ENCODE peak calls at places on chromosomes 12 and 14, in five cellular contexts. One of them, this sample, is unnamed. For H3K4me1, the result is how much of the 10 kb centered on the place peaks cover.

GRCh38 chr12:89470741-89471504 is 53.7 kb downstream of the GALNT4 start:
- DNase-seq in lung: no peak
- DNase-seq in stomach: no peak
- DNase-seq in esophagus muscularis mucosa: no peak
- DNase-seq in mammary epithelial cell: peak
- DNase-seq in this sample: no peak

GRCh38 chr12:95505039-95505438 is 31.1 kb downstream of the METAP2 start:
- DNase-seq in esophagus muscularis mucosa: no peak
- DNase-seq in stomach: no peak
- DNase-seq in mammary epithelial cell: no peak
- DNase-seq in lung: no peak
- DNase-seq in this sample: no peak

GRCh38 chr12:47870175-47870781 is 34.5 kb downstream of the VDR start:
- DNase-seq in stomach: peak
- DNase-seq in esophagus muscularis mucosa: no peak
- DNase-seq in lung: no peak
- DNase-seq in mammary epithelial cell: no peak
- DNase-seq in this sample: peak

GRCh38 chr12:11872055-11872454 is 198.7 kb upstream of the BCL2L14 start:
- DNase-seq in esophagus muscularis mucosa: no peak
- DNase-seq in mammary epithelial cell: no peak
- DNase-seq in lung: no peak
- DNase-seq in stomach: no peak
- DNase-seq in this sample: no peak

GRCh38 chr12:67364228-67364627 is 95.1 kb downstream of the CAND1 start:
- DNase-seq in lung: no peak
- DNase-seq in stomach: no peak
- DNase-seq in esophagus muscularis mucosa: no peak
- DNase-seq in mammary epithelial cell: no peak
- DNase-seq in this sample: no peak

GRCh38 chr12:110176745-110177144 is 52.6 kb downstream of the IFT81 start:
- DNase-seq in esophagus muscularis mucosa: no peak
- DNase-seq in mammary epithelial cell: no peak
- DNase-seq in stomach: no peak
- DNase-seq in lung: no peak
- DNase-seq in this sample: no peak

GRCh38 chr14:28780843-28781503 is 14.4 kb downstream of the FOXG1 start:
- DNase-seq in mammary epithelial cell: no peak
- DNase-seq in lung: no peak
- DNase-seq in stomach: no peak
- DNase-seq in esophagus muscularis mucosa: no peak
- DNase-seq in this sample: no peak

GRCh38 chr12:1805441-1806081 is 14.8 kb upstream of the LRTM2 start:
- DNase-seq in esophagus muscularis mucosa: no peak
- DNase-seq in stomach: no peak
- DNase-seq in lung: no peak
- DNase-seq in mammary epithelial cell: no peak
- DNase-seq in this sample: no peak

GRCh38 chr12:101116911-101117310 is 93.1 kb downstream of the SLC5A8 start:
- DNase-seq in esophagus muscularis mucosa: no peak
- DNase-seq in lung: no peak
- DNase-seq in mammary epithelial cell: no peak
- DNase-seq in stomach: no peak
- DNase-seq in this sample: no peak

GRCh38 chr12:111469406-111469805 is 63.7 kb downstream of the SH2B3 start:
- DNase-seq in stomach: no peak
- DNase-seq in lung: no peak
- DNase-seq in esophagus muscularis mucosa: no peak
- DNase-seq in mammary epithelial cell: no peak
- DNase-seq in this sample: no peak

GRCh38 chr12:83389237-83389996 is 702.7 kb downstream of the TMTC2 start:
- DNase-seq in stomach: no peak
- DNase-seq in esophagus muscularis mucosa: no peak
- DNase-seq in lung: no peak
- DNase-seq in mammary epithelial cell: no peak
- DNase-seq in this sample: peak

GRCh38 chr14:102829106-102829505 is 51.9 kb downstream of the TRAF3 start:
- DNase-seq in lung: no peak
- DNase-seq in stomach: no peak
- DNase-seq in esophagus muscularis mucosa: no peak
- DNase-seq in mammary epithelial cell: no peak
- DNase-seq in this sample: no peak

GRCh38 chr14:77979666-77980351 is 179.9 kb downstream of the ADCK1 start:
- DNase-seq in mammary epithelial cell: no peak
- DNase-seq in stomach: no peak
- DNase-seq in lung: no peak
- DNase-seq in esophagus muscularis mucosa: no peak
- DNase-seq in this sample: no peak

GRCh38 chr14:35687335-35687939 is 121.7 kb downstream of the RALGAPA1 start:
- DNase-seq in mammary epithelial cell: peak
- DNase-seq in stomach: no peak
- DNase-seq in lung: no peak
- DNase-seq in esophagus muscularis mucosa: no peak
- DNase-seq in this sample: peak

GRCh38 chr14:59870277-59871165 is at the start of gene RTN1:
- DNase-seq in mammary epithelial cell: peak
- DNase-seq in stomach: peak
- DNase-seq in lung: peak
- DNase-seq in esophagus muscularis mucosa: no peak
- DNase-seq in this sample: peak

GRCh38 chr12:78439666-78440065 is 424.9 kb upstream of the SYT1 start:
- DNase-seq in lung: no peak
- DNase-seq in mammary epithelial cell: no peak
- DNase-seq in esophagus muscularis mucosa: no peak
- DNase-seq in stomach: no peak
- DNase-seq in this sample: no peak

GRCh38 chr12:39122562-39123204 is 217.3 kb upstream of the CPNE8 start:
- DNase-seq in mammary epithelial cell: peak
- DNase-seq in lung: no peak
- DNase-seq in stomach: no peak
- DNase-seq in esophagus muscularis mucosa: no peak
- DNase-seq in this sample: no peak

GRCh38 chr14:52917732-52918131 is 33.1 kb downstream of the FERMT2 start:
- DNase-seq in esophagus muscularis mucosa: no peak
- DNase-seq in mammary epithelial cell: no peak
- DNase-seq in stomach: no peak
- DNase-seq in lung: no peak
- DNase-seq in this sample: no peak

GRCh38 chr12:21666722-21667121 is 9.1 kb upstream of the LDHB start:
- DNase-seq in stomach: no peak
- DNase-seq in mammary epithelial cell: no peak
- DNase-seq in lung: no peak
- DNase-seq in esophagus muscularis mucosa: no peak
- DNase-seq in this sample: no peak

GRCh38 chr12:23099604-23100003 is 474.6 kb downstream of the ETNK1 start:
- DNase-seq in lung: no peak
- DNase-seq in stomach: no peak
- DNase-seq in mammary epithelial cell: no peak
- DNase-seq in esophagus muscularis mucosa: no peak
- DNase-seq in this sample: no peak

GRCh38 chr12:23096321-23096720 is 471.4 kb downstream of the ETNK1 start:
- DNase-seq in esophagus muscularis mucosa: no peak
- DNase-seq in lung: no peak
- DNase-seq in mammary epithelial cell: no peak
- DNase-seq in stomach: no peak
- DNase-seq in this sample: no peak

GRCh38 chr12:23093488-23093887 is 468.5 kb downstream of the ETNK1 start:
- DNase-seq in esophagus muscularis mucosa: no peak
- DNase-seq in mammary epithelial cell: peak
- DNase-seq in stomach: no peak
- DNase-seq in lung: no peak
- DNase-seq in this sample: no peak

GRCh38 chr12:23098110-23099049 is 473.4 kb downstream of the ETNK1 start:
- DNase-seq in stomach: no peak
- DNase-seq in esophagus muscularis mucosa: no peak
- DNase-seq in mammary epithelial cell: no peak
- DNase-seq in lung: no peak
- DNase-seq in this sample: no peak

DNA sequence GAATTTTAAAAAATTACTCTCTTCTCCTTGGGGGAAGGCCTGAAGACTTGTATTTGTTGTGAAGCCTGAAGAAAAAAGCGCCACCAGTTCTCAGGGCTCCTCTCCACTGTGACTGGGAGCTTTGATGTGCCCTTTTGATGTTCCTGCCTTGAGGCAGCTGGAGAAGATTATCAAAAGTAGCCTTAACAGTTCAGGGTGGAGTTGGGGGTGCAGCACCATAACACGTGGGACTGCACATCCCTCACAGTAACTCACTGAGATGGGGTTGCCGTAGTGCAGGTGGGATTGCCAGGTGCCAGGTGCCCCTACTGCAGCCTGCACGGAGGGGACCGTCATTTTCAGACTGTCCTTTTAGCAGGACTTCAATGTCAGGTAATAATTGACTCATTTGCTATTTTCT is 474.1 kb downstream of the ETNK1 start:
- DNase-seq in lung: no peak
- DNase-seq in mammary epithelial cell: no peak
- DNase-seq in stomach: no peak
- DNase-seq in esophagus muscularis mucosa: no peak
- DNase-seq in this sample: no peak
- H3K27ac ChIP-seq in lung: no peak
- H3K27ac ChIP-seq in mammary epithelial cell: no peak
- H3K27ac ChIP-seq in stomach: no peak
- H3K27ac ChIP-seq in esophagus muscularis mucosa: no peak
- H3K27ac ChIP-seq in this sample: no peak

DNA sequence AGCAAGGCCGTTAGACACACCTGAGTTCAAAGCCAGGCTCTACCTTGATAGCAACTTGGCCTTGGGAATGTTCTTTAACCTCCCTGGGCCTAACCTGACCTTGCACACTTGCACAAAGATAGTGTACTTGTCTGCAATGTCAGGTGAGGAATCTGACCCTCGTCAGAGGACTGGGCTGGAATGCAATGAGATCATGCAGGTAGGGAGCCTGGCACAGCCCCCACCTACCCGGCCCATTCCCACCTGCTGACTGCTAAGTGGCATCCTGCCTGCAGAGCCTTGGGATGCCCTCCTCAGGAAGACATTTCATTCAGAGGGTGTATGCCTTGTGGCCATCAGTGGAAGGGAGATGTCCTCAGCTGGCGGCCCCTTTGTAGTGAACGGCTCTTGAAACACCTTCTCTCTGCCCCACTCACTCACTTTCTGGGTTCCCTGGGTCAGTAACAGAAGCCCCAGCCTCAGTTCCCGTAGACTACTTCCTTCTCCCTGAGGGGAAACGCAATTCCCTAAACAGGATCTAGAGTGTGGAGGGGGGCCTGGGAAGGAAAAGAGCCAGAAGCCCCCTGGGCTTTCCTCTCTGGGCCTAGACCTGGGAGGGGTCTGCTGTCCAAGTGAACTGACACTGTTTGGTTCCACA is 68.0 kb upstream of the DICER1 start:
- DNase-seq in mammary epithelial cell: no peak
- DNase-seq in stomach: no peak
- DNase-seq in lung: no peak
- DNase-seq in esophagus muscularis mucosa: no peak
- DNase-seq in this sample: no peak
- H3K4me1 ChIP-seq in mammary epithelial cell: under half
- H3K4me1 ChIP-seq in stomach: under half
- H3K4me1 ChIP-seq in lung: under half
- H3K4me1 ChIP-seq in esophagus muscularis mucosa: under half
- H3K4me1 ChIP-seq in this sample: under half

GRCh38 chr14:100771121-100771800 is 44.6 kb downstream of the DLK1 start:
- DNase-seq in stomach: no peak
- DNase-seq in mammary epithelial cell: no peak
- DNase-seq in lung: no peak
- DNase-seq in esophagus muscularis mucosa: no peak
- DNase-seq in this sample: peak

GRCh38 chr14:100772607-100773165 is 46.0 kb downstream of the DLK1 start:
- DNase-seq in stomach: no peak
- DNase-seq in mammary epithelial cell: no peak
- DNase-seq in esophagus muscularis mucosa: no peak
- DNase-seq in lung: no peak
- DNase-seq in this sample: no peak

GRCh38 chr14:100770046-100770445 is 43.4 kb downstream of the DLK1 start:
- DNase-seq in esophagus muscularis mucosa: no peak
- DNase-seq in mammary epithelial cell: no peak
- DNase-seq in lung: no peak
- DNase-seq in stomach: no peak
- DNase-seq in this sample: no peak

GRCh38 chr14:100769035-100769939 is 42.6 kb downstream of the DLK1 start:
- DNase-seq in stomach: no peak
- DNase-seq in lung: no peak
- DNase-seq in mammary epithelial cell: no peak
- DNase-seq in esophagus muscularis mucosa: no peak
- DNase-seq in this sample: peak

DNA sequence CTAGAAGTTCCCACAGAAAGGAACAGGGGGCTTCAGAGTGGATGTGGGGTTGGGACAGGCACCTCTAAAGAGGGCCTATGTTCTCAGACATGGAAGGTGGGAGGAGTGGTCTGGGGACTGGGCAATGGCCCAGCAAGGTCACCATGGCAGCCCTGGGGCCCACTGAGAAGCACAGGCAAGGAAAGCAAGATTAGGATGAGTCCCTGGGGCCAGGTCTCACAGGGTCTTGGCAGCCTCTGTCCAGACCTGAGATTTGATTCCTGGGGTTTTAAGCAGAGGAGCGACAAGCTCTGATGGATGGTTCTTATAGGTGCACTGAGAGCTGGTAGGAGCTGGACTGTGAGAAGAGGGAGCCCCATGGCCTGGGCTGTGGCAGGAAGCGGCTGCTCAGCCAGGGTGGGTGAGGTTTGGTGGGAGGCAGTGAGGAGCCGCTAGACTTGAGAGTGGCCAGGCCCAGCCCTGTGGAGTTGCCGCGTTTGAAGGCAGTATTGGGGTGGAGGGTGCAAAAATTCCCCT is 44.0 kb downstream of the DLK1 start:
- DNase-seq in stomach: no peak
- DNase-seq in esophagus muscularis mucosa: no peak
- DNase-seq in lung: no peak
- DNase-seq in mammary epithelial cell: no peak
- DNase-seq in this sample: no peak
- H3K4me3 ChIP-seq in stomach: no peak
- H3K4me3 ChIP-seq in esophagus muscularis mucosa: no peak
- H3K4me3 ChIP-seq in lung: no peak
- H3K4me3 ChIP-seq in mammary epithelial cell: no peak
- H3K4me3 ChIP-seq in this sample: no peak

DNA sequence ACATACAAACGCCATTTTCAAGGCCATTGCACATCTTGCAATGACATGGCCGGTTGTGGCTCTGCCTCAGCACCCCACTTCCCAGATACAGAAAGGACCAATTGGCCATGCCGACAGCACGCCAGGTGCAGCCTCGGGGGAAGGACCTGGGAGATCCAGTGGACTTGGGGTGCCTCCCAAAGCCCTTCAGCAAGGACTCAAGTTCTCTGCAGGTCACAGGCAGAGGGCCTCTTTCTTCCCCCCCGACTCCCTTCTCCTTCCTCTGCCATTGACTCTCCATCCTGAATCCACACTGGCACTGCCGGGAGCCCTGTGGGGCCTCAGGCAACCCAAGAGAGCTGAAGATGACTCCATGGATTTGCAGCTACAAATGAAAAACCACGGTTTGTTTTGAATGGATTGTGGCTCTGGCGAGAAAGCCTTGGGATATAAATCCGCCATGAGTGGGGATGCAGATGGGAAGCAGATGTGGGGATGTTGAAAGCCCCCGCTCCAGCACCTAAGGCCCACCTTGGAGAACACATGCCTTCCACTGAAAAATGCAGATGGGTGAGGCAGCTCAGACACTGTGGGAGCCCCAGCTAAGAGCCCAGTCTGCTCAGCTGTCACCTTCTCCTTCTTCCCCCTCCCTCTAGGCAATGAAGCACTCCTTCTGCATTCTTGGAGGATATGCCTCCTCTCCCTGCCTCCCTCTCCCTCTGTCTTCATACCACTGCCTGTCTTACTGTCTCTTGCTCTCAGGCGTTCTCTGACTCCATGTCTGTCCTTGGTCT is 35.2 kb upstream of the LTBP2 start:
- DNase-seq in mammary epithelial cell: no peak
- DNase-seq in stomach: no peak
- DNase-seq in esophagus muscularis mucosa: no peak
- DNase-seq in lung: no peak
- DNase-seq in this sample: no peak
- H3K27ac ChIP-seq in mammary epithelial cell: no peak
- H3K27ac ChIP-seq in stomach: no peak
- H3K27ac ChIP-seq in esophagus muscularis mucosa: no peak
- H3K27ac ChIP-seq in lung: no peak
- H3K27ac ChIP-seq in this sample: peak